ENCODE peak calls at places on chromosomes 6 and 20, in four cellular contexts. One of them, this sample, is unnamed. For H3K4me1, the result is how much of the 10 kb centered on the place peaks cover.

GRCh38 chr6:3764516-3765333 is 13.2 kb upstream of the PXDC1 start:
- DNase-seq in ovary: no peak
- DNase-seq in mammary epithelial cell: no peak
- DNase-seq in lower lobe of right lung: no peak
- DNase-seq in this sample: peak

GRCh38 chr20:53599910-53600632 is 6.4 kb upstream of the ZNF217 start:
- DNase-seq in ovary: no peak
- DNase-seq in mammary epithelial cell: no peak
- DNase-seq in lower lobe of right lung: no peak
- DNase-seq in this sample: no peak

GRCh38 chr6:133645000-133645619 is 243.8 kb upstream of the TCF21 start:
- DNase-seq in ovary: peak
- DNase-seq in mammary epithelial cell: no peak
- DNase-seq in lower lobe of right lung: no peak
- DNase-seq in this sample: no peak

GRCh38 chr6:138145402-138145801 is 16.3 kb upstream of the ARFGEF3 start:
- DNase-seq in ovary: no peak
- DNase-seq in mammary epithelial cell: no peak
- DNase-seq in lower lobe of right lung: no peak
- DNase-seq in this sample: no peak

GRCh38 chr20:32893878-32894483 is 35.3 kb downstream of the EFCAB8 start:
- DNase-seq in ovary: no peak
- DNase-seq in mammary epithelial cell: no peak
- DNase-seq in lower lobe of right lung: no peak
- DNase-seq in this sample: peak

GRCh38 chr6:23446394-23447001 is 679.5 kb upstream of the NRSN1 start:
- DNase-seq in ovary: no peak
- DNase-seq in mammary epithelial cell: peak
- DNase-seq in lower lobe of right lung: no peak
- DNase-seq in this sample: peak

GRCh38 chr6:91098006-91098405 is 511.1 kb upstream of the MAP3K7 start:
- DNase-seq in ovary: no peak
- DNase-seq in mammary epithelial cell: no peak
- DNase-seq in lower lobe of right lung: no peak
- DNase-seq in this sample: no peak

GRCh38 chr6:30836431-30836866 is 47.9 kb upstream of the DDR1 start:
- DNase-seq in ovary: no peak
- DNase-seq in mammary epithelial cell: no peak
- DNase-seq in lower lobe of right lung: no peak
- DNase-seq in this sample: peak

GRCh38 chr6:42407379-42407778 is 44.3 kb downstream of the TRERF1 start:
- DNase-seq in ovary: no peak
- DNase-seq in mammary epithelial cell: no peak
- DNase-seq in lower lobe of right lung: no peak
- DNase-seq in this sample: peak

GRCh38 chr6:71721642-71722041 is 164.7 kb upstream of the RIMS1 start:
- DNase-seq in ovary: no peak
- DNase-seq in mammary epithelial cell: no peak
- DNase-seq in lower lobe of right lung: no peak
- DNase-seq in this sample: no peak

GRCh38 chr6:12148317-12148801 is 136.2 kb downstream of the HIVEP1 start:
- DNase-seq in ovary: no peak
- DNase-seq in mammary epithelial cell: peak
- DNase-seq in lower lobe of right lung: no peak
- DNase-seq in this sample: no peak

GRCh38 chr20:44717986-44718385 is 2.8 kb downstream of the CCN5 start:
- DNase-seq in ovary: peak
- DNase-seq in mammary epithelial cell: no peak
- DNase-seq in lower lobe of right lung: peak
- DNase-seq in this sample: peak

GRCh38 chr6:125512621-125513020 is 210.9 kb upstream of the HDDC2 start:
- DNase-seq in ovary: no peak
- DNase-seq in mammary epithelial cell: peak
- DNase-seq in lower lobe of right lung: no peak
- DNase-seq in this sample: no peak

GRCh38 chr20:44785768-44786167 is 24.6 kb downstream of the RIMS4 start:
- DNase-seq in ovary: no peak
- DNase-seq in mammary epithelial cell: peak
- DNase-seq in lower lobe of right lung: no peak
- DNase-seq in this sample: no peak

GRCh38 chr20:24736844-24737211 is 212.2 kb upstream of the CST7 start:
- DNase-seq in ovary: no peak
- DNase-seq in mammary epithelial cell: no peak
- DNase-seq in lower lobe of right lung: no peak
- DNase-seq in this sample: no peak

GRCh38 chr6:3831741-3832530 is 17.2 kb upstream of the FAM50B start:
- DNase-seq in ovary: no peak
- DNase-seq in mammary epithelial cell: no peak
- DNase-seq in lower lobe of right lung: no peak
- DNase-seq in this sample: no peak

GRCh38 chr6:5569491-5569890 is 308.2 kb downstream of the FARS2 start:
- DNase-seq in ovary: no peak
- DNase-seq in mammary epithelial cell: no peak
- DNase-seq in lower lobe of right lung: no peak
- DNase-seq in this sample: no peak

GRCh38 chr6:170344631-170345576 is 38.3 kb downstream of the FAM120B start:
- DNase-seq in ovary: no peak
- DNase-seq in mammary epithelial cell: peak
- DNase-seq in lower lobe of right lung: no peak
- DNase-seq in this sample: peak

GRCh38 chr6:124943658-124944057 is 18.6 kb upstream of the RNF217 start:
- DNase-seq in ovary: no peak
- DNase-seq in mammary epithelial cell: peak
- DNase-seq in lower lobe of right lung: no peak
- DNase-seq in this sample: no peak

GRCh38 chr6:13796781-13797180 is 17.6 kb downstream of the MCUR1 start:
- DNase-seq in ovary: no peak
- DNase-seq in mammary epithelial cell: no peak
- DNase-seq in lower lobe of right lung: no peak
- DNase-seq in this sample: no peak

GRCh38 chr6:166305562-166306117 is 2.6 kb downstream of the PRR18 start:
- DNase-seq in ovary: no peak
- DNase-seq in mammary epithelial cell: no peak
- DNase-seq in lower lobe of right lung: no peak
- DNase-seq in this sample: no peak

GRCh38 chr6:118296129-118296852 is 251.8 kb upstream of the PLN start:
- DNase-seq in ovary: no peak
- DNase-seq in mammary epithelial cell: no peak
- DNase-seq in lower lobe of right lung: no peak
- DNase-seq in this sample: no peak

GRCh38 chr6:137878810-137879285 is 11.8 kb downstream of the TNFAIP3 start:
- DNase-seq in ovary: no peak
- DNase-seq in mammary epithelial cell: no peak
- DNase-seq in lower lobe of right lung: peak
- DNase-seq in this sample: no peak

GRCh38 chr20:35991142-35991771 is 22.9 kb downstream of the CNBD2 start:
- DNase-seq in ovary: no peak
- DNase-seq in mammary epithelial cell: no peak
- DNase-seq in lower lobe of right lung: no peak
- DNase-seq in this sample: no peak

GRCh38 chr6:91879346-91879995 is 1292.6 kb upstream of the MAP3K7 start:
- DNase-seq in ovary: no peak
- DNase-seq in mammary epithelial cell: no peak
- DNase-seq in lower lobe of right lung: no peak
- DNase-seq in this sample: peak

DNA sequence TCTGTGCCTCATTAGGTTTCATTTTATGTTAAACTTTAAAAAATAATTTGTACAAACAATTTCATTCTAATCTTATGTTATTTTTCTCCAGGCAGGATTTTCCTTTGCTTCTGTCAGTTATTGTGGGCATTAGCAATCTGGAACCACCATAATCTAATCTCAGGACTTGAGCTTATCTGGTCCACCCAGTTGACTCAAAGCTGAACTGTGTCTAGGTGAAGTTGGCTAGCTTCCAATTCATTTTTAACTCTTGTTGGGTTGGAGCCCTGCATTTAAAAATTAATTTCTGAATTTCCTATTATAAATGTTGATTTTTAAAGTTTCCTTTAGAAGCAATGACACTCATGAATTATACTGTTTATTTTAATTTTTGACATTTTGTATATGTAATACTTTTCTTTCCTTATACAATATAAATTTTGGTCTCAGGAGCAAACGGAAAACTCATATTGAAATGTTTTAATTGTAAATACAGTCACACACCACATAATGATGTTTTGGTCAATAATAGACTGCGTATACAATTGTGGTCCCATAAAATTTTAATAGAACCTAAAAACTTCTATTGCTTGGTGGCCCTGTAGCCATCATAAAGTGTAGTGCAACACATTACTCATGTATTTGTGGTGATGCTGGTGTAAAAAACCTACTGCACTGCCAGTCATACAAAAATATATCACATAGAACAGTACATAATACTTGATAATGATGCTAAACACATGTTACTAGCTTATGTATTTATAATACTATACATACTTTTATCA is 121.3 kb downstream of the CLVS2 start:
- DNase-seq in ovary: no peak
- DNase-seq in mammary epithelial cell: no peak
- DNase-seq in lower lobe of right lung: no peak
- DNase-seq in this sample: no peak
- H3K4me1 ChIP-seq in ovary: under half
- H3K4me1 ChIP-seq in mammary epithelial cell: under half
- H3K4me1 ChIP-seq in lower lobe of right lung: under half
- H3K4me1 ChIP-seq in this sample: under half

GRCh38 chr6:686528-686927 is 6.4 kb downstream of the EXOC2 start:
- DNase-seq in ovary: no peak
- DNase-seq in mammary epithelial cell: no peak
- DNase-seq in lower lobe of right lung: no peak
- DNase-seq in this sample: peak
- TF ChIP-seq CTCF in ovary: no peak
- TF ChIP-seq CTCF in mammary epithelial cell: no peak
- TF ChIP-seq CTCF in lower lobe of right lung: no peak
- TF ChIP-seq CTCF in this sample: peak

DNA sequence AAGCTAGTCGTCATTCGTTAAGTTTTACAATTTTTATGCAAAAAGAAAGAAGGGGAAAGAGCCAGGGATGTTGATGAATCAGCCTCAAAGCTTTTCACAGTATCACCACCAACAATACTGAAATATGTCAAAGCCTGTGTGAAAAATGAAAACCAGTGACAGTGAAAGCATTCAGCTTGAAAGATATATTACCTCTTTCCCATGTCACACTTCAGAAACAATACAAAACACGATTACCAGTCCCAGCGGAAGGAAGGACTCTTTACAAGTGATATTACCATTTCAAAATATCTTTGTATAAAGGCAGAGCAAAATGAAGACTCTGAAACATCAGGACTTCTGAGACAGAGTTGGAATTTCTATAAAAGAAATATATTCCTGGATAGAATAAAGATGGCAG is 489.1 kb downstream of the EPHA7 start:
- DNase-seq in ovary: no peak
- DNase-seq in mammary epithelial cell: no peak
- DNase-seq in lower lobe of right lung: no peak
- DNase-seq in this sample: no peak
- H3K4me3 ChIP-seq in ovary: no peak
- H3K4me3 ChIP-seq in mammary epithelial cell: no peak
- H3K4me3 ChIP-seq in lower lobe of right lung: no peak
- H3K4me3 ChIP-seq in this sample: no peak

GRCh38 chr6:34509782-34510181 is 43.9 kb downstream of the PACSIN1 start:
- DNase-seq in ovary: no peak
- DNase-seq in mammary epithelial cell: no peak
- DNase-seq in lower lobe of right lung: no peak
- DNase-seq in this sample: no peak
- H3K4me1 ChIP-seq in ovary: under half
- H3K4me1 ChIP-seq in mammary epithelial cell: under half
- H3K4me1 ChIP-seq in lower lobe of right lung: under half
- H3K4me1 ChIP-seq in this sample: under half

GRCh38 chr6:168195712-168196111 is 116.7 kb upstream of the FRMD1 start:
- DNase-seq in ovary: no peak
- DNase-seq in mammary epithelial cell: no peak
- DNase-seq in lower lobe of right lung: no peak
- DNase-seq in this sample: no peak

GRCh38 chr6:168192195-168192900 is 113.3 kb upstream of the FRMD1 start:
- DNase-seq in ovary: no peak
- DNase-seq in mammary epithelial cell: no peak
- DNase-seq in lower lobe of right lung: no peak
- DNase-seq in this sample: no peak

GRCh38 chr6:168192901-168193815 is 114.1 kb upstream of the FRMD1 start:
- DNase-seq in ovary: no peak
- DNase-seq in mammary epithelial cell: no peak
- DNase-seq in lower lobe of right lung: no peak
- DNase-seq in this sample: no peak

GRCh38 chr6:168194732-168195565 is 115.9 kb upstream of the FRMD1 start:
- DNase-seq in ovary: no peak
- DNase-seq in mammary epithelial cell: no peak
- DNase-seq in lower lobe of right lung: no peak
- DNase-seq in this sample: no peak

GRCh38 chr6:168193816-168194701 is 115.0 kb upstream of the FRMD1 start:
- DNase-seq in ovary: no peak
- DNase-seq in mammary epithelial cell: no peak
- DNase-seq in lower lobe of right lung: no peak
- DNase-seq in this sample: no peak
- TF ChIP-seq CTCF in ovary: no peak
- TF ChIP-seq CTCF in mammary epithelial cell: no peak
- TF ChIP-seq CTCF in lower lobe of right lung: no peak
- TF ChIP-seq CTCF in this sample: no peak

DNA sequence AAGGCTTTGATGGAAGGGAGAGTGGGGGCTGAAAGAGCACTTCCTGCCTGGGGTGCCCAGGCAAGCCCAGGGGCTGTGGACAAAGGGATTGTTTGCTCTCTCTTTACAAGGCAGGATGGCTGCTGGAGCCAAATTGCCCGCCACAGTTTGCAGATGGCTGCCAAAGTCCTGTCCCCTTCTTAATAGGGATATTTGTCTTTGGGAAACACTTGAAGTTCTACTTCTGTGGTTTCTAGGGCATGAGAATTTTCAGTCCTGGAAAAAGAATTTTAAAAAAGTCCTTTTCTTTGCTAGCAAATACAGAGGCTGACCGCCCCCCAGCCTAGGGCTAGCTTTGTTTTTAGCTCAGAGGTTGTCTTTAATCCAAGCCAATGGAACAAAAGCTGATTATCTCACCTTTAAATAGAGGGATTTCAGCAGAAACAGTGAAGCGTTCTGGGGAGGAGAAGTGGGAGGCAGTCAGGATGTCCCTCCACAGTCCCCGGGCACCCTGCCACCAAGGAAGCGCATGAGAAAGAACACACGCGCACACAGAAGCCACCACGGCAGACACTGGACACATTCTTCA is 736.7 kb downstream of the QKI start:
- DNase-seq in ovary: no peak
- DNase-seq in mammary epithelial cell: no peak
- DNase-seq in lower lobe of right lung: no peak
- DNase-seq in this sample: no peak
- H3K4me3 ChIP-seq in ovary: no peak
- H3K4me3 ChIP-seq in mammary epithelial cell: no peak
- H3K4me3 ChIP-seq in lower lobe of right lung: no peak
- H3K4me3 ChIP-seq in this sample: no peak